ENCODE peak calls at places on chromosomes 6 and 20, in ten cellular contexts. D, X, T, H, E, S, J, I, Z and F are unnamed samples.

GRCh38 chr20:62232764-62233645 is 5.3 kb upstream of the OSBPL2 start:
- DNase-seq in D (no peak), X (no peak), T (no peak), H (no peak), E (no peak), S (no peak), J (no peak), I (no peak), Z (no peak), F (no peak)

GRCh38 chr6:26571592-26572296 is 25.0 kb upstream of the ABT1 start:
- DNase-seq in D (peak), X (no peak), T (peak), H (peak), E (peak), S (no peak), J (peak), I (peak), Z (peak), F (no peak)

GRCh38 chr20:41308290-41308691 is 9.2 kb downstream of the ZHX3 start:
- DNase-seq in D (no peak), X (no peak), T (no peak), H (peak), E (no peak), S (no peak), J (peak), I (no peak), Z (no peak), F (no peak)

GRCh38 chr6:26269406-26270120 is 95.4 kb upstream of the BTN3A2 start:
- DNase-seq in D (no peak), X (no peak), T (no peak), H (no peak), E (no peak), S (no peak), J (no peak), I (no peak), Z (no peak), F (no peak)

GRCh38 chr6:146770275-146770964 is 171.6 kb downstream of the ADGB start:
- DNase-seq in D (no peak), X (no peak), T (no peak), H (no peak), E (no peak), S (no peak), J (no peak), I (no peak), Z (no peak), F (no peak)

GRCh38 chr20:48828734-48829460 is 1.1 kb upstream of the PREX1 start:
- DNase-seq in D (no peak), X (no peak), T (no peak), H (no peak), E (no peak), S (no peak), J (no peak), I (no peak), Z (no peak), F (no peak)

GRCh38 chr20:35618372-35619131 is 2.9 kb downstream of the SPAG4 start:
- DNase-seq in D (no peak), X (peak), T (no peak), H (peak), E (peak), S (no peak), J (peak), I (no peak), Z (peak), F (no peak)

GRCh38 chr20:38303908-38304379 is at the start of gene BPI:
- DNase-seq in D (no peak), X (no peak), T (no peak), H (no peak), E (peak), S (no peak), J (no peak), I (peak), Z (no peak), F (no peak)

GRCh38 chr20:20364016-20364746 is 3.7 kb upstream of the INSM1 start:
- DNase-seq in D (no peak), X (peak), T (no peak), H (no peak), E (no peak), S (peak), J (no peak), I (no peak), Z (peak), F (no peak)

GRCh38 chr6:31399589-31400466 is 3.6 kb upstream of the MICA start:
- DNase-seq in D (peak), X (peak), T (peak), H (peak), E (peak), S (peak), J (peak), I (peak), Z (peak), F (peak)

GRCh38 chr20:36526521-36527011 is 14.8 kb upstream of the MYL9 start:
- DNase-seq in D (no peak), X (no peak), T (no peak), H (no peak), E (no peak), S (no peak), J (no peak), I (no peak), Z (no peak), F (no peak)

GRCh38 chr20:16369441-16369840 is 203.8 kb downstream of the KIF16B start:
- DNase-seq in D (no peak), X (no peak), T (no peak), H (no peak), E (no peak), S (no peak), J (no peak), I (no peak), Z (no peak), F (no peak)

GRCh38 chr6:170232186-170233002 is 58.5 kb downstream of the DLL1 start:
- DNase-seq in D (no peak), X (no peak), T (no peak), H (no peak), E (peak), S (no peak), J (peak), I (no peak), Z (no peak), F (no peak)

GRCh38 chr20:56731041-56731440 is 101.9 kb downstream of the TFAP2C start:
- DNase-seq in D (no peak), X (no peak), T (no peak), H (no peak), E (no peak), S (no peak), J (no peak), I (no peak), Z (no peak), F (no peak)

GRCh38 chr20:2331901-2332565 is 36.2 kb downstream of the TGM3 start:
- DNase-seq in D (no peak), X (no peak), T (no peak), H (no peak), E (no peak), S (no peak), J (no peak), I (no peak), Z (no peak), F (no peak)

GRCh38 chr6:144438103-144438502 is 153.0 kb downstream of the UTRN start:
- DNase-seq in D (no peak), X (no peak), T (no peak), H (no peak), E (no peak), S (no peak), J (no peak), I (no peak), Z (no peak), F (no peak)

GRCh38 chr6:144468709-144469108 is 183.6 kb downstream of the UTRN start:
- DNase-seq in D (no peak), X (no peak), T (peak), H (no peak), E (no peak), S (no peak), J (no peak), I (no peak), Z (no peak), F (no peak)